ENCODE peak calls at places on chromosomes 11 and 22, in four cellular contexts. T is activated CD4-positive, alpha-beta T cell treated with anti-CD3 and anti-CD28 coated beads for 24 hours; A is OCI-LY7; Q is NCI-H2171 treated with DMSO at 0.1 percent for 48 hours. E is an unnamed sample.

GRCh38 chr11:63553759-63554158 is 9.4 kb downstream of the PLAAT2 start:
- DNase-seq in A (peak), Q (no peak), T (no peak), E (no peak)

GRCh38 chr11:5605849-5606248 is 9.4 kb downstream of the TRIM6 start:
- DNase-seq in Q (no peak), T (no peak), A (peak), E (no peak)

GRCh38 chr11:110971110-110971509 is 258.9 kb upstream of the ARHGAP20 start:
- DNase-seq in T (no peak), Q (no peak), A (no peak), E (no peak)

GRCh38 chr11:2096001-2096918 is 42.9 kb downstream of the IGF2 start:
- DNase-seq in Q (no peak), A (no peak), T (no peak), E (no peak)

GRCh38 chr11:19625438-19625837 is 87.2 kb upstream of the NAV2 start:
- DNase-seq in A (no peak), Q (no peak), T (no peak), E (no peak)

GRCh38 chr11:65013692-65014145 is 241 bp upstream of the ARL2 start:
- DNase-seq in A (peak), T (peak), Q (peak), E (peak)

GRCh38 chr11:110095554-110095953 is 2.4 kb downstream of the ZC3H12C start:
- DNase-seq in T (no peak), A (no peak), Q (no peak), E (no peak)

GRCh38 chr11:84106560-84106959 is 820.4 kb upstream of the CCDC90B start:
- DNase-seq in Q (no peak), A (no peak), T (no peak), E (no peak)

GRCh38 chr11:122748968-122749687 is 89.2 kb upstream of the CRTAM start:
- DNase-seq in T (no peak), A (peak), Q (no peak), E (no peak)

GRCh38 chr11:72519220-72519881 is 85.0 kb upstream of the CLPB start:
- DNase-seq in A (no peak), Q (no peak), T (no peak), E (no peak)

GRCh38 chr11:111976119-111976518 is 39.0 kb downstream of the DIXDC1 start:
- DNase-seq in A (no peak), T (no peak), Q (no peak), E (no peak)

GRCh38 chr11:85826096-85826855 is 15.3 kb upstream of the SYTL2 start:
- DNase-seq in A (peak), Q (peak), T (no peak), E (no peak)

GRCh38 chr11:127875076-127875475 is 712.3 kb downstream of the ETS1 start:
- DNase-seq in Q (no peak), A (no peak), T (no peak), E (no peak)

GRCh38 chr11:67006029-67006884 is 16.7 kb upstream of the SYT12 start:
- DNase-seq in A (peak), Q (peak), T (no peak), E (no peak)

GRCh38 chr11:78562398-78562797 is 12.3 kb downstream of the NARS2 start:
- DNase-seq in T (no peak), A (no peak), Q (no peak), E (no peak)

GRCh38 chr11:117815262-117815803 is 9.2 kb downstream of the FXYD2 start:
- DNase-seq in Q (no peak), T (peak), A (peak), E (no peak)

GRCh38 chr22:47847281-47847890 is 1084.9 kb downstream of the TBC1D22A start:
- DNase-seq in Q (no peak), A (peak), T (no peak), E (no peak)

GRCh38 chr11:122115520-122116343 is at the start of gene BLID:
- DNase-seq in T (no peak), A (peak), Q (no peak), E (no peak)

GRCh38 chr22:19803736-19804267 is 43.2 kb downstream of the TBX1 start:
- DNase-seq in T (no peak), Q (no peak), A (no peak), E (no peak)

GRCh38 chr22:32589007-32589406 is 114.4 kb downstream of the FBXO7 start:
- DNase-seq in T (no peak), A (no peak), Q (no peak), E (no peak)

GRCh38 chr11:66112041-66112491 is 42.0 kb downstream of the PACS1 start:
- DNase-seq in T (no peak), A (peak), Q (no peak), E (no peak)

GRCh38 chr11:3885855-3886254 is 30.4 kb downstream of the STIM1 start:
- DNase-seq in T (no peak), A (no peak), Q (no peak), E (no peak)

GRCh38 chr22:30994960-30995359 is 25.9 kb downstream of the TUG1 start:
- DNase-seq in Q (no peak), A (peak), T (no peak), E (no peak)

GRCh38 chr11:20067665-20068064 is 92.6 kb downstream of the DBX1 start:
- DNase-seq in T (no peak), A (no peak), Q (no peak), E (no peak)

GRCh38 chr11:9755561-9755960 is 91.7 kb downstream of the SWAP70 start:
- DNase-seq in Q (no peak), A (no peak), T (no peak), E (no peak)

GRCh38 chr22:50713571-50714056 is 24.4 kb upstream of the ACR start:
- DNase-seq in T (no peak), A (no peak), Q (no peak), E (no peak)

GRCh38 chr22:49882519-49883293 is 29.1 kb downstream of the ZBED4 start:
- DNase-seq in Q (no peak), A (no peak), T (no peak), E (no peak)

GRCh38 chr11:129610125-129610524 is 205.5 kb upstream of the TMEM45B start:
- DNase-seq in T (no peak), Q (peak), A (no peak), E (no peak)

GRCh38 chr11:66860449-66860831 is 3.6 kb downstream of the LRFN4 start:
- DNase-seq in T (no peak), Q (no peak), A (no peak), E (no peak)